ENCODE peak calls at places on chromosomes 3 and 15, in four cellular contexts. H, U, L and O are unnamed samples.

GRCh38 chr3:32176989-32177701 is 61.3 kb upstream of the CMTM8 start:
- DNase-seq in U (peak), L (no peak), H (no peak), O (peak)

GRCh38 chr15:41510728-41511127 is 2.9 kb downstream of the LTK start:
- DNase-seq in L (no peak), H (no peak), U (no peak), O (no peak)

GRCh38 chr15:70140543-70141375 is 43.0 kb upstream of the TLE3 start:
- DNase-seq in L (no peak), H (no peak), U (peak), O (peak)

GRCh38 chr15:47587938-47588817 is 129.1 kb upstream of the SEMA6D start:
- DNase-seq in U (no peak), L (no peak), H (no peak), O (no peak)

GRCh38 chr3:197289726-197290125 is 8.7 kb downstream of the DLG1 start:
- DNase-seq in H (no peak), L (no peak), U (no peak), O (no peak)

GRCh38 chr3:189652042-189652441 is 20.9 kb downstream of the TP63 start:
- DNase-seq in L (no peak), U (no peak), H (no peak), O (no peak)

GRCh38 chr3:80190051-80190450 is 422.3 kb upstream of the ROBO1 start:
- DNase-seq in U (no peak), L (no peak), H (no peak), O (no peak)

GRCh38 chr3:157172746-157173145 is 12.8 kb upstream of the CCNL1 start:
- DNase-seq in U (no peak), L (no peak), H (no peak), O (no peak)

GRCh38 chr3:185351371-185351770 is 11.6 kb upstream of the MAP3K13 start:
- DNase-seq in H (no peak), L (no peak), U (no peak), O (no peak)

GRCh38 chr3:127777861-127778711 is 44.2 kb downstream of the MGLL start:
- DNase-seq in H (no peak), U (no peak), L (peak), O (no peak)

GRCh38 chr15:91032919-91033803 is 10.8 kb upstream of the VPS33B start:
- DNase-seq in U (peak), L (peak), H (peak), O (peak)

GRCh38 chr15:77014137-77015081 is 19.5 kb downstream of the PSTPIP1 start:
- DNase-seq in U (peak), H (no peak), L (no peak), O (no peak)

GRCh38 chr3:100136921-100137320 is 22.6 kb upstream of the FILIP1L start:
- DNase-seq in L (no peak), U (no peak), H (no peak), O (no peak)

GRCh38 chr3:161766301-161766700 is 269.7 kb downstream of the OTOL1 start:
- DNase-seq in L (no peak), H (no peak), U (no peak), O (no peak)

GRCh38 chr3:195154793-195155535 is 116.0 kb downstream of the XXYLT1 start:
- DNase-seq in L (peak), H (peak), U (peak), O (peak)

GRCh38 chr3:42829628-42830436 is 20.6 kb downstream of the ACKR2 start:
- DNase-seq in H (no peak), L (no peak), U (no peak), O (no peak)

GRCh38 chr3:125136515-125136914 is 76.0 kb downstream of the SLC12A8 start:
- DNase-seq in U (no peak), L (no peak), H (no peak), O (no peak)

GRCh38 chr3:107369791-107370190 is 7.4 kb upstream of the CCDC54 start:
- DNase-seq in L (no peak), U (no peak), H (no peak), O (no peak)

GRCh38 chr3:73055583-73056364 is 5.7 kb upstream of the EBLN2 start:
- DNase-seq in H (no peak), U (no peak), L (no peak), O (no peak)

GRCh38 chr15:87357608-87358007 is 898.9 kb downstream of the NTRK3 start:
- DNase-seq in H (no peak), U (no peak), L (no peak), O (no peak)

GRCh38 chr15:39976291-39977274 is 42.7 kb downstream of the EIF2AK4 start:
- DNase-seq in H (peak), L (peak), U (peak), O (peak)

GRCh38 chr3:172687501-172687900 is 23.4 kb downstream of the NCEH1 start:
- DNase-seq in U (no peak), L (no peak), H (no peak), O (no peak)

GRCh38 chr3:190005343-190006113 is 115.2 kb downstream of the P3H2 start:
- DNase-seq in H (no peak), U (no peak), L (no peak), O (no peak)

GRCh38 chr3:27311400-27311799 is 57.8 kb downstream of the NEK10 start:
- DNase-seq in L (no peak), H (no peak), U (no peak), O (no peak)

GRCh38 chr15:82110144-82110543 is 64.3 kb upstream of the MEX3B start:
- DNase-seq in L (no peak), H (peak), U (no peak), O (no peak)

GRCh38 chr3:160941885-160942494 is 163.2 kb downstream of the B3GALNT1 start:
- DNase-seq in L (no peak), U (peak), H (peak), O (peak)

GRCh38 chr3:58424613-58425012 is 9.0 kb downstream of the PDHB start:
- DNase-seq in H (no peak), L (no peak), U (no peak), O (no peak)

GRCh38 chr3:59339818-59340217 is 290.0 kb upstream of the CFAP20DC start:
- DNase-seq in U (no peak), H (no peak), L (no peak), O (no peak)

GRCh38 chr15:40902605-40903561 is 8.6 kb downstream of the VPS18 start:
- DNase-seq in L (no peak), U (peak), H (no peak), O (no peak)

GRCh38 chr15:77032052-77032646 is 37.2 kb downstream of the PSTPIP1 start:
- DNase-seq in H (peak), L (peak), U (peak), O (peak)

GRCh38 chr15:60673918-60674558 is 195.1 kb upstream of the ICE2 start:
- DNase-seq in L (no peak), H (no peak), U (peak), O (peak)

GRCh38 chr3:174329321-174329720 is 529.8 kb upstream of the NAALADL2 start:
- DNase-seq in L (no peak), H (no peak), U (no peak), O (no peak)

GRCh38 chr3:30688776-30689175 is 82.4 kb downstream of the TGFBR2 start:
- DNase-seq in L (peak), H (no peak), U (no peak), O (no peak)

GRCh38 chr3:140630366-140630765 is 47.5 kb upstream of the TRIM42 start:
- DNase-seq in L (no peak), H (no peak), U (no peak), O (no peak)

GRCh38 chr3:115814778-115815380 is 191.6 kb downstream of the GAP43 start:
- DNase-seq in U (peak), L (peak), H (peak), O (peak)

GRCh38 chr15:45378913-45379262 is 544 bp upstream of the GATM start:
- DNase-seq in U (peak), L (no peak), H (no peak), O (no peak)
- H3K4me3 ChIP-seq in U (peak), L (peak), H (peak), O (peak)

DNA sequence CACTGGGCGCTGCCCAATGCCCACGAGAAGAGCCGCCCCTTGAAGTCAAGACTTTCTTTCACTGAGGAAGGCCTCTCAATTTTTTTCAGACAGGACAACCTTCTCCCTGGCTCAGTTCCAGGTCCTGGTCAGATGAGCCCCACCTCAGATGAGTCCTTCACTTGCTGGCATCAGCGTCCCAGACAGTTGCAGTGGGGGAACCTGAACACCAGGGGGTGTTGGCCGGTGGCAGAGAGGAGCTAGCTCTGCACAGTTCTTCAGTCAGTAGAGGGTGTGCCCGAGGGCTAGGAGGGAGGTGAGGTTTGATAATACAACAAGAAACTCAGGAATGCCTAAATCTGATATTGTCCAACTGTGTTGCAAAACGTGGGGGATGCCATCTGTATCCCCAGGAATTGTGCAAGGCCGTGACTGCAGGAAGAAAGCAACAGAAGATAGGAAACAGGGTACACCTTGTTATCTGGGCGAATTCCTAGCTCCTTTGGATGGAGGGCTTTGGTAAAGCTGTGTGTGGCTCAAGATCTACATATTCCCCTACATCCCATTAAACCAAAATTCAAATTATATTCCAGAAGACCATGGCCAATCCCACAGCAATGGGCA is 34.3 kb downstream of the CCR3 start:
- DNase-seq in U (peak), H (peak), L (peak), O (peak)
- TF ChIP-seq CTCF in U (peak), H (peak), L (peak), O (peak)

GRCh38 chr3:110816008-110816407 is 255.6 kb upstream of the NECTIN3 start:
- DNase-seq in U (no peak), H (no peak), L (no peak), O (no peak)
- H3K4me3 ChIP-seq in U (no peak), H (no peak), L (no peak), O (no peak)

DNA sequence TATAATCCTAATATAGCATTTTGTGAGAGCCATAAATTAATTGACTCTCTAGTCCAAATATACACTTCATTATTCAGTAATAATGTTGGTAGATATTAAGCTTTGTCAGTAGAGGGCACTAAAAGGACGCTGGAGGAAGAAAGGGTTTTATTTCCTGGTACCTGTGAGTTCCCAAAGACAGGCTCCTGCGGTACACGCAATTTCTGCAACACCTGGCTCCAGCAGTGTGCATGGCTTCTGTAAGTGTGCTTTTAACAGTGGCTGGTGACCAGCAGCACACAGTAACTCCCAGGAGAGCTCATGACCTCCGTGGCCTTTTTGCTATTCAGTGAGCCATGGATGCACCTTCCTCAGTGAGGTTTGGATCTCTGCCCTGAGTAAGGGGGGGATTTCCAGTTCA is 338.3 kb upstream of the ZNF385D start:
- DNase-seq in L (no peak), H (no peak), U (peak), O (no peak)
- TF ChIP-seq CTCF in L (peak), H (peak), U (peak), O (no peak)

GRCh38 chr3:133799794-133800585 is 5.6 kb upstream of the SRPRB start:
- DNase-seq in U (peak), H (no peak), L (no peak), O (no peak)

GRCh38 chr3:133805384-133805701 is 272 bp upstream of the SRPRB start:
- DNase-seq in L (no peak), H (no peak), U (no peak), O (no peak)

GRCh38 chr3:133805702-133806475 is at the start of gene SRPRB:
- DNase-seq in U (peak), H (peak), L (peak), O (peak)

GRCh38 chr3:133803474-133803873 is 2.1 kb upstream of the SRPRB start:
- DNase-seq in H (no peak), L (no peak), U (no peak), O (no peak)

GRCh38 chr3:133804896-133805295 is 719 bp upstream of the SRPRB start:
- DNase-seq in H (no peak), U (no peak), L (no peak), O (no peak)
- H3K4me3 ChIP-seq in H (peak), U (no peak), L (no peak), O (peak)